ENCODE peak calls at places on chromosomes 4 and X, in four cellular contexts. H is lower leg skin, R is IMR-90, G is Peyer's patch. Z is an unnamed sample.

GRCh38 chrX:81261576-81261975 is 59.7 kb downstream of the SH3BGRL start:
- DNase-seq in H (no peak), R (peak), G (no peak), Z (no peak)

GRCh38 chrX:68490644-68491043 is 8.2 kb upstream of the YIPF6 start:
- DNase-seq in H (no peak), R (peak), G (no peak), Z (no peak)

GRCh38 chrX:149898554-149898953 is 17.6 kb downstream of the MAGEA8 start:
- DNase-seq in H (no peak), R (no peak), G (no peak), Z (no peak)

GRCh38 chrX:115898382-115899001 is 272.1 kb upstream of the AGTR2 start:
- DNase-seq in H (no peak), R (peak), G (peak), Z (no peak)

GRCh38 chrX:44621088-44621487 is 78.4 kb upstream of the FUNDC1 start:
- DNase-seq in H (no peak), R (no peak), G (no peak), Z (no peak)

GRCh38 chr4:1205641-1206298 is 33.4 kb upstream of the SPON2 start:
- DNase-seq in H (peak), R (no peak), G (no peak), Z (no peak)

GRCh38 chrX:56314334-56314733 is 82.2 kb downstream of the KLF8 start:
- DNase-seq in H (no peak), R (no peak), G (no peak), Z (no peak)

GRCh38 chr4:1629704-1630093 is 54.4 kb downstream of the FAM53A start:
- DNase-seq in H (no peak), R (no peak), G (no peak), Z (no peak)

GRCh38 chr4:108988514-108989195 is 225.8 kb upstream of the ETNPPL start:
- DNase-seq in H (no peak), R (peak), G (no peak), Z (no peak)

GRCh38 chr4:125313989-125314602 is 659 bp upstream of the FAT4 start:
- DNase-seq in H (no peak), R (peak), G (no peak), Z (no peak)

GRCh38 chr4:121898150-121898549 is 27.9 kb upstream of the BBS7 start:
- DNase-seq in H (no peak), R (no peak), G (no peak), Z (no peak)

GRCh38 chr4:126405369-126405982 is 1090.7 kb downstream of the FAT4 start:
- DNase-seq in H (no peak), R (peak), G (no peak), Z (no peak)

GRCh38 chrX:47515941-47516649 is 33.1 kb upstream of the ZNF41 start:
- DNase-seq in H (no peak), R (peak), G (no peak), Z (no peak)

GRCh38 chrX:151711154-151711553 is 4.7 kb upstream of the FATE1 start:
- DNase-seq in H (no peak), R (no peak), G (no peak), Z (no peak)

GRCh38 chrX:115324194-115324593 is 34.7 kb downstream of the LUZP4 start:
- DNase-seq in H (no peak), R (peak), G (no peak), Z (no peak)

GRCh38 chr4:2860391-2861348 is 17.0 kb downstream of the ADD1 start:
- DNase-seq in H (no peak), R (peak), G (no peak), Z (no peak)

GRCh38 chr4:4388418-4388817 is 1.5 kb downstream of the NSG1 start:
- DNase-seq in H (no peak), R (no peak), G (no peak), Z (no peak)

GRCh38 chr4:48498895-48499294 is 8.8 kb downstream of the ZAR1 start:
- DNase-seq in H (no peak), R (no peak), G (no peak), Z (no peak)

GRCh38 chr4:141686929-141687328 is 50.5 kb downstream of the IL15 start:
- DNase-seq in H (no peak), R (no peak), G (no peak), Z (no peak)

GRCh38 chr4:149914521-149915115 is 99.0 kb upstream of the IQCM start:
- DNase-seq in H (no peak), R (peak), G (no peak), Z (peak)

GRCh38 chr4:14879643-14880042 is 122.6 kb upstream of the CPEB2 start:
- DNase-seq in H (no peak), R (no peak), G (no peak), Z (no peak)

GRCh38 chr4:48748949-48749596 is 31.0 kb downstream of the FRYL start:
- DNase-seq in H (no peak), R (peak), G (no peak), Z (no peak)

GRCh38 chrX:137425273-137425902 is 140.5 kb upstream of the ZIC3 start:
- DNase-seq in H (no peak), R (no peak), G (no peak), Z (no peak)

GRCh38 chrX:13165266-13165665 is 120.8 kb upstream of the FAM9C start:
- DNase-seq in H (no peak), R (no peak), G (no peak), Z (no peak)

GRCh38 chrX:115233497-115234219 is at the start of gene LRCH2:
- DNase-seq in H (peak), R (peak), G (no peak), Z (peak)

GRCh38 chr4:163484906-163485305 is 9.6 kb upstream of the TMA16 start:
- DNase-seq in H (no peak), R (peak), G (peak), Z (peak)

GRCh38 chrX:38871129-38872029 is 70.1 kb downstream of the MID1IP1 start:
- DNase-seq in H (no peak), R (no peak), G (no peak), Z (no peak)

GRCh38 chr4:8442596-8443358 is 2.2 kb downstream of the TRMT44 start:
- DNase-seq in H (no peak), R (no peak), G (no peak), Z (no peak)

GRCh38 chr4:177907736-177908424 is 465.6 kb upstream of the AGA start:
- DNase-seq in H (no peak), R (no peak), G (no peak), Z (no peak)

GRCh38 chr4:25180524-25181131 is 20.4 kb upstream of the SEPSECS start:
- DNase-seq in H (no peak), R (peak), G (peak), Z (no peak)

GRCh38 chr4:77777135-77777777 is 41.9 kb downstream of the CNOT6L start:
- DNase-seq in H (no peak), R (peak), G (no peak), Z (no peak)

GRCh38 chrX:153245288-153245731 is 66.2 kb downstream of the MAGEA1 start:
- DNase-seq in H (no peak), R (no peak), G (no peak), Z (no peak)

GRCh38 chrX:71107762-71108360 is 1.3 kb upstream of the CXorf65 start:
- DNase-seq in H (no peak), R (no peak), G (peak), Z (no peak)

GRCh38 chr4:146654976-146655761 is 16.5 kb downstream of the POU4F2 start:
- DNase-seq in H (no peak), R (peak), G (no peak), Z (no peak)

GRCh38 chr4:68271851-68272756 is 26.6 kb upstream of the TMPRSS11B start:
- DNase-seq in H (no peak), R (peak), G (no peak), Z (no peak)

GRCh38 chrX:1124531-1124930 is 87.9 kb downstream of the CRLF2 start:
- DNase-seq in H (peak), R (no peak), G (no peak), Z (no peak)

GRCh38 chr4:10164877-10165283 is 48.3 kb upstream of the WDR1 start:
- DNase-seq in H (no peak), R (peak), G (no peak), Z (no peak)

GRCh38 chrX:110310896-110311295 is 7.0 kb downstream of the AMMECR1 start:
- DNase-seq in H (no peak), R (no peak), G (no peak), Z (no peak)

GRCh38 chr4:23932935-23933334 is 43.1 kb upstream of the PPARGC1A start:
- DNase-seq in H (no peak), R (peak), G (no peak), Z (no peak)
- TF ChIP-seq CTCF in H (no peak), R (peak), G (no peak), Z (no peak)

GRCh38 chr4:154314248-154314647 is 177.4 kb downstream of the DCHS2 start:
- DNase-seq in H (no peak), R (no peak), G (no peak), Z (no peak)
- TF ChIP-seq CTCF in H (no peak), R (no peak), G (no peak), Z (no peak)

DNA sequence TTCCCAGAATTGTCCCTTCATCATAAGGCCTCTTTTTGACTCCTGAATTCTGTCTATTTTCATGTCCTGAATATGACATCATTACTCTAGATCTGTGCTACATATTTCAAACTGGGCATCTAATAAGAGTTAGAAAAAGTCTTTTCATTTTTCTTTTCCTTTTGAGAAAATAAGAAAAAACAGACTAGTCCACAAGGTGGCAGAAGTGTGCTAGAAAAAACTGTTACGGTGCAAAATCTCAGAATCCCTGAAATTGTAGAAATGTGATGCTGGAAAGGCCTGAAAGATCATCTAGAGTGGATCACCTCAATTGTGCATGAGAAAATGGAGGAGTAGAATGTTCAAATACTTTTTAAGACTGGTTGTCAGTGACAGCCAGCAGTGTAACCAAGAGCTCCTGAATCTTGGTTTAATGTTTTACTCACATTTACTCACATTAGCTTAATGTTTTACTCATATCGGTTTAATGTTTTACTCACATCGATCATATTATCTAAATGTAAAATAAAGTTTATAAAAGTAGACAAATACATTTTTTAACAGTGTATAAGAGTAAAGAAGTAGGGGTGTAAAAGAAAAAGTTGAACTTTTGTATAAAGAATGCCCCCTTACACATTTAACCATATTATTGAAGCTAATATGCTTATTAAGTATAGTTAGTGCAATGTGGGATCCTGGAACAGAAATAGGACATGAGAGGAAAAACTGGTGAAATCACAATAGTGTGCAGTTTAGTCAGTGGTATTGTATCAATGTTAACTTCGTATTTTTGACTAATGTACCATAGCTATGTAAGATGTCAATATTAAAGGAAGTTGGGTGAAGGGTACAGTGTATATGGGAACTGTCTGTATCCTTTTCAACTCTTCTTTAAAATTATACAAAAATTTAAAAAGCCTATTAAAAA is 15.2 kb downstream of the ASB11 start:
- DNase-seq in H (no peak), R (peak), G (no peak), Z (no peak)
- TF ChIP-seq CTCF in H (no peak), R (peak), G (peak), Z (peak)

DNA sequence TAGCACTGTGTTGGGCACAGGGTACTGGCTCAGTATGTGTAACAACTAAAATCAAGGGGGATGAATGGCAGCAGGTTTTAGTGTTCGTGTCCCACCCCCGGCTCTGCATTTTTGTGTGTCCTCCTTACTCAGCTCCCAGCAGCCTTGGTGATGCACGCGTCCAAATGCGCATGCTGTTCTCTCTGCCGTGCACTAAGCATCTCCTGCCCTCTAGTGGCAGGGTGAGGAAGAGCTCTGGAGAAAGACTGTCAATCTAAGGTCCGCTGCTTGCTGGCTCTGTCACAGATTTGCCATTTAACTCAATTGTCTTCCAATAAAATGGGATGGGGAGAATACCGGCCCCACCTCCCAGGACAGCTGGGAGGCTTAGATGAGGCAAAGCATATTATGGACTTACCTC is 61.4 kb downstream of the WFS1 start:
- DNase-seq in H (no peak), R (peak), G (no peak), Z (no peak)
- TF ChIP-seq CTCF in H (no peak), R (peak), G (peak), Z (peak)

DNA sequence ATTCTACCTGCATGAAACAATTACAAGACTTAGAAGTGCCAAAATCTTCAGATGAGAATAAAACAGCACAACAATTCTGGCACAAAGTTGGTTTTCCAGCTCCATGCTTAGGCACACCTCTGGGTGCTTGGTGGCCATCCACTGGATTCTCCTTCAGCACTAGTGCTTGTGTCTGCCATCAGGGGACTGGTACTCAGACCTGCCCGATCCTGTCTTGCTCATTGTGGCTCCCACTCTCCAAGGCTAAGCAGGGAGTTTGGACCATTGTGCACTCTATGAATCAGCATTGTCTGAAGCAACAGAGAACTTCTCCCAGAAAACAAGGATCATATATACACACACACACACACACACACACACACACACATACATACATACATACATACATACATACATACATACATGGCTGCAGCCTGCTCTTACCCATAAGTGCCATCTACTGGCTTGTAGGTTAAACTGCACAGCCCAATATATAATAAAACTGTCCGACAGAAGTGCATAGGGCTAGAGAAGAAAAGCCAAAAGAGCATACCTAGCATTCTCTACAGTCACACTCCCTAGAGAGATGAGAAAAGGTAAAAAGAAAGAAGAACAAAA is 345.3 kb upstream of the LCORL start:
- DNase-seq in H (no peak), R (peak), G (no peak), Z (no peak)
- TF ChIP-seq CTCF in H (no peak), R (peak), G (peak), Z (no peak)

GRCh38 chrX:16711219-16712115 is 1.0 kb downstream of the CTPS2 start:
- DNase-seq in H (no peak), R (no peak), G (no peak), Z (no peak)
- TF ChIP-seq CTCF in H (no peak), R (no peak), G (no peak), Z (no peak)

GRCh38 chrX:16836371-16836770 is 33.8 kb downstream of the RBBP7 start:
- DNase-seq in H (no peak), R (peak), G (no peak), Z (no peak)
- TF ChIP-seq CTCF in H (no peak), R (peak), G (peak), Z (peak)

DNA sequence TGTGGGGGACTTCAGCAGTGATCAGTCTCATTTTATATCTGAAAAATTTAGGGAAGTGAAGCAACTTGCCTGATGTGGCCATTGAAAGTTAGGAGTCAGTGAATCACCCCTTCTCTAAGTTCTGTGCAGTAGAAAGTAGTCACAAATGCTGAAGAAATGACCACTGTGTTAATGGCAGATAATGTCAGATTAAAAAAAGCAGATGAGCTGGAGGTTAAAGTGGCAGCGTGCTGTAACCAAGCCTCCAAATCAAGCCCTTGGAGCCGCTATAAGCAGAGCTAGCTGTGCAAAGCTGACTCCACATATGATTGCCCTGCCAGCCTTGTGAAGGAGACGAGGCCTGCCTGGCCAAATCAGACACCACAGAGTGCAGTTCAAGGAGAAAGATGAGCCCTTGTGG is 39.2 kb upstream of the PDE5A start:
- DNase-seq in H (no peak), R (no peak), G (no peak), Z (no peak)
- TF ChIP-seq CTCF in H (no peak), R (no peak), G (no peak), Z (no peak)

Z was measured in mesothelial cell of epicardium.